ENCODE peak calls at places on chromosomes 16 and 17, in four cellular contexts. T is lung, F is tibial nerve, N is iPS DF 6.9. Y is an unnamed sample.

GRCh38 chr17:80291691-80292487 is 31.2 kb downstream of the RNF213 start:
- DNase-seq in T (no peak), F (no peak), N (no peak), Y (no peak)

GRCh38 chr17:14330492-14330920 is 29.6 kb downstream of the HS3ST3B1 start:
- DNase-seq in T (peak), F (no peak), N (no peak), Y (no peak)

GRCh38 chr17:31444026-31444425 is 52.6 kb downstream of the RAB11FIP4 start:
- DNase-seq in T (no peak), F (no peak), N (no peak), Y (no peak)

GRCh38 chr16:67378642-67379041 is 14.7 kb downstream of the TPPP3 start:
- DNase-seq in T (no peak), F (no peak), N (no peak), Y (no peak)

GRCh38 chr17:14515015-14515414 is 214.1 kb downstream of the HS3ST3B1 start:
- DNase-seq in T (no peak), F (no peak), N (no peak), Y (peak)

GRCh38 chr16:70725024-70725911 is 39.4 kb upstream of the MTSS2 start:
- DNase-seq in T (peak), F (peak), N (no peak), Y (no peak)

GRCh38 chr16:46658925-46659324 is 30.1 kb downstream of the VPS35 start:
- DNase-seq in T (peak), F (no peak), N (no peak), Y (no peak)

GRCh38 chr16:69833791-69834282 is 71.7 kb downstream of the WWP2 start:
- DNase-seq in T (peak), F (no peak), N (no peak), Y (peak)

GRCh38 chr17:80727409-80727755 is 182.7 kb downstream of the RPTOR start:
- DNase-seq in T (no peak), F (no peak), N (no peak), Y (no peak)

GRCh38 chr17:37726891-37727780 is 17.7 kb downstream of the HNF1B start:
- DNase-seq in T (no peak), F (no peak), N (no peak), Y (peak)

GRCh38 chr16:28136751-28137434 is 73.4 kb upstream of the GSG1L start:
- DNase-seq in T (no peak), F (no peak), N (no peak), Y (no peak)

GRCh38 chr17:30393491-30393890 is 14.8 kb downstream of the CPD start:
- DNase-seq in T (no peak), F (no peak), N (no peak), Y (no peak)

GRCh38 chr17:48649741-48650140 is 23.6 kb upstream of the HOXB9 start:
- DNase-seq in T (no peak), F (no peak), N (no peak), Y (no peak)

GRCh38 chr16:48367443-48368049 is 17.7 kb downstream of the SIAH1 start:
- DNase-seq in T (no peak), F (no peak), N (no peak), Y (no peak)

GRCh38 chr16:81997738-81998137 is 13.5 kb downstream of the SDR42E1 start:
- DNase-seq in T (no peak), F (no peak), N (no peak), Y (no peak)

GRCh38 chr17:40548982-40549680 is 16.1 kb downstream of the CCR7 start:
- DNase-seq in T (peak), F (peak), N (no peak), Y (no peak)

GRCh38 chr17:4297351-4297750 is 33.6 kb upstream of the ANKFY1 start:
- DNase-seq in T (no peak), F (no peak), N (no peak), Y (no peak)

GRCh38 chr16:89257281-89257731 is 39.8 kb downstream of the ZNF778 start:
- DNase-seq in T (no peak), F (no peak), N (no peak), Y (peak)

GRCh38 chr17:64406321-64407200 is 15.9 kb upstream of the PECAM1 start:
- DNase-seq in T (no peak), F (no peak), N (no peak), Y (no peak)

GRCh38 chr17:55067697-55068439 is 99.3 kb downstream of the STXBP4 start:
- DNase-seq in T (no peak), F (no peak), N (no peak), Y (no peak)

GRCh38 chr17:9456265-9456664 is 119.4 kb downstream of the STX8 start:
- DNase-seq in T (no peak), F (no peak), N (no peak), Y (no peak)

GRCh38 chr17:74408830-74409229 is 23.1 kb upstream of the GPRC5C start:
- DNase-seq in T (peak), F (no peak), N (no peak), Y (peak)

GRCh38 chr16:67864594-67864993 is 8.3 kb upstream of the EDC4 start:
- DNase-seq in T (no peak), F (no peak), N (no peak), Y (no peak)

GRCh38 chr17:3845361-3845753 is 689 bp downstream of the NCBP3 start:
- DNase-seq in T (no peak), F (no peak), N (no peak), Y (no peak)

GRCh38 chr16:15993946-15994665 is 44.7 kb downstream of the ABCC1 start:
- DNase-seq in T (no peak), F (no peak), N (no peak), Y (no peak)

GRCh38 chr16:83913234-83913633 is 14.3 kb downstream of the MLYCD start:
- DNase-seq in T (peak), F (no peak), N (no peak), Y (peak)

GRCh38 chr17:33551075-33551474 is 258.0 kb upstream of the ASIC2 start:
- DNase-seq in T (no peak), F (no peak), N (no peak), Y (no peak)

GRCh38 chr17:3475812-3476686 is at the start of gene ASPA:
- DNase-seq in T (no peak), F (no peak), N (no peak), Y (no peak)

GRCh38 chr16:50467943-50468748 is 80.0 kb upstream of the NKD1 start:
- DNase-seq in T (no peak), F (no peak), N (no peak), Y (peak)
- H3K4me3 ChIP-seq in T (no peak), F (peak), N (peak), Y (peak)

GRCh38 chr17:81959362-81960129 is 1.4 kb downstream of the NOTUM start:
- DNase-seq in T (peak), F (peak), N (no peak), Y (peak)

GRCh38 chr17:81961087-81961514 is at the start of gene NOTUM:
- DNase-seq in T (no peak), F (no peak), N (no peak), Y (peak)

GRCh38 chr17:81960130-81960958 is 643 bp downstream of the NOTUM start:
- DNase-seq in T (no peak), F (no peak), N (no peak), Y (peak)

GRCh38 chr17:81962499-81963441 is 1.8 kb upstream of the NOTUM start:
- DNase-seq in T (no peak), F (no peak), N (no peak), Y (peak)

DNA sequence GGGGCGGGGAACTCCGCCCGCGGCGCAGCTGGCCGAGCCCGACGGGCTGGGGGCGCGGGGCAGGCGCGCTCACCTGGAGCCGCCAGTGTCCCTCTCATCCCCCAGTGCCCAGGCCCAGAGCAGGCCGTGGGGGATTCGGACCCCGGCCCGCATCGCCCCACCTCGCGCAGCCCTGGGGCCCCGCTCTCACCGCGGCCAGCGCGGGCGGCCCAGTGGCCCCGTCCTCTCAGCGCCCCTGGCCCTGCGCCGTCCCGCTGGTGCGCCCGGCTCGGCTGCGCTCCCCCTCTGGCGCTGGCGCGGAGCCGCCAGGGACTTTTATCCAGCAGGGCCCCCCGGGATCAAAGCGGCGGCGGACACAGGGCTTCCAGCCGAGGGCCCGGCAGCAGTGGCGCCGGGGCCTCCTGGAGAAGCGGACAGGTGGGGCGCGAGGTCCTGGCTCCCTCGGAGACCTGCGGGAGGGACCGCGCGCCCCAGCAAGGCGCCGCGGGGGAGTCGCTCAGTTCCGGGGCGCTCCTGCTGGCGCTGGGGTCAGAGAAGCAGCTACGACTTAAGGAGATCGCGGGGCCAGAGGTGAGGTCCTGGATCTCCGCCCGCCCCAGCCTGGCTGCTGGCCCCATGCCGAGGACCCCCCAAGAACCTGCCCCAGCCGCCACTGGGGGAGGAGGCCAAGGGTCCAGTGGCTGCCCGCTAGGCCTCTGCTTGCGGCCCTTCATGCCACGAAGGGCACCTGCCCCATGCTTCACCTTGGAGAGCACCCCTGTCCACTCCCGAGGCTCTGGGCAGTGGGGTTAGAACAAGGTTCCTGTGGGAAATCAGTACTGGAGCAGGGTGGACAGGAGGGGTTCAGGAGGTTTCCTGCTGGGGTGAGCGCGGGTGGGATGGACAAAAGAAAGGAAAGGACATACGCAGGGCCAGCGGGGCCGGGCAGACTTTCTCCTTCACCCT is 839 bp upstream of the NOTUM start:
- DNase-seq in T (no peak), F (no peak), N (no peak), Y (peak)
- H3K4me3 ChIP-seq in T (no peak), F (peak), N (peak), Y (peak)

GRCh38 chr16:85525464-85526117 is 87.5 kb upstream of the GSE1 start:
- DNase-seq in T (no peak), F (no peak), N (no peak), Y (no peak)
- H3K4me3 ChIP-seq in T (no peak), F (no peak), N (no peak), Y (no peak)

GRCh38 chr17:49741009-49741691 is 22.8 kb downstream of the FAM117A start:
- DNase-seq in T (no peak), F (no peak), N (no peak), Y (no peak)

GRCh38 chr17:49741692-49742076 is 22.2 kb downstream of the FAM117A start:
- DNase-seq in T (no peak), F (no peak), N (no peak), Y (no peak)

GRCh38 chr17:49738456-49739163 is 25.3 kb downstream of the FAM117A start:
- DNase-seq in T (no peak), F (no peak), N (no peak), Y (no peak)

GRCh38 chr17:49742256-49742655 is 21.7 kb downstream of the FAM117A start:
- DNase-seq in T (no peak), F (no peak), N (no peak), Y (no peak)

GRCh38 chr17:49739662-49740271 is 24.2 kb downstream of the FAM117A start:
- DNase-seq in T (peak), F (peak), N (no peak), Y (no peak)
- H3K4me3 ChIP-seq in T (no peak), F (no peak), N (no peak), Y (no peak)